ENCODE peak calls at places on chromosomes 4 and X, in four cellular contexts. L is BJ; M is NCI-H82; Y is activated naive CD4-positive, alpha-beta T cell treated with Interleukin-2 at 50 U/mL for 16 hours. J is an unnamed sample.

GRCh38 chrX:11329016-11329415 is 35.8 kb downstream of the AMELX start:
- DNase-seq in M (no peak), L (no peak), Y (no peak), J (no peak)

GRCh38 chrX:51931761-51932160 is 38.3 kb downstream of the MAGED1 start:
- DNase-seq in L (no peak), M (no peak), Y (no peak), J (no peak)

GRCh38 chrX:41332408-41332987 is 1.5 kb upstream of the DDX3X start:
- DNase-seq in Y (no peak), L (no peak), M (peak), J (no peak)

GRCh38 chrX:37320541-37321203 is 28.5 kb upstream of the PRRG1 start:
- DNase-seq in Y (no peak), M (no peak), L (no peak), J (no peak)

GRCh38 chrX:40245411-40246140 is 147.8 kb upstream of the BCOR start:
- DNase-seq in Y (no peak), M (no peak), L (no peak), J (no peak)

GRCh38 chr4:106315968-106316772 is at the start of the genes AIMP1 and TBCK:
- DNase-seq in Y (peak), M (peak), L (peak), J (peak)

GRCh38 chrX:69163936-69164741 is 1.1 kb downstream of the PJA1 start:
- DNase-seq in M (peak), L (no peak), Y (peak), J (no peak)

GRCh38 chrX:146831994-146832393 is 17.4 kb upstream of the CXorf51A start:
- DNase-seq in Y (no peak), M (no peak), L (no peak), J (no peak)

GRCh38 chr4:52103314-52103713 is 52.2 kb downstream of the SPATA18 start:
- DNase-seq in Y (no peak), L (no peak), M (peak), J (peak)

GRCh38 chr4:7519638-7520373 is 85.1 kb upstream of the PSAPL1 start:
- DNase-seq in L (no peak), Y (no peak), M (no peak), J (no peak)

GRCh38 chr4:87122252-87122651 is 98.2 kb downstream of the KLHL8 start:
- DNase-seq in Y (no peak), M (no peak), L (no peak), J (no peak)

GRCh38 chr4:186304816-186305520 is 39.0 kb downstream of the F11 start:
- DNase-seq in Y (no peak), L (no peak), M (no peak), J (no peak)

GRCh38 chr4:24988776-24989175 is 42.0 kb downstream of the LGI2 start:
- DNase-seq in L (no peak), M (peak), Y (no peak), J (no peak)

GRCh38 chr4:130187587-130187986 is 1091.6 kb downstream of the C4orf33 start:
- DNase-seq in M (no peak), L (no peak), Y (no peak), J (no peak)

GRCh38 chrX:18448416-18448815 is 23.0 kb downstream of the CDKL5 start:
- DNase-seq in Y (no peak), L (no peak), M (no peak), J (no peak)

GRCh38 chr4:48100248-48100647 is 33.8 kb downstream of the TXK start:
- DNase-seq in M (no peak), Y (no peak), L (no peak), J (no peak)

GRCh38 chr4:96993528-96993927 is 1149.7 kb downstream of the STPG2 start:
- DNase-seq in Y (no peak), M (no peak), L (no peak), J (no peak)

GRCh38 chr4:169968999-169969398 is 57.2 kb downstream of the MFAP3L start:
- DNase-seq in Y (no peak), L (peak), M (no peak), J (no peak)

GRCh38 chr4:38889143-38889542 is 21.5 kb downstream of the FAM114A1 start:
- DNase-seq in L (peak), M (no peak), Y (no peak), J (no peak)

GRCh38 chrX:99301990-99302389 is 1108.1 kb downstream of the PCDH19 start:
- DNase-seq in Y (no peak), M (peak), L (no peak), J (peak)

GRCh38 chr4:112170451-112170993 is 25.3 kb downstream of the FAM241A start:
- DNase-seq in M (no peak), L (peak), Y (peak), J (peak)

GRCh38 chr4:102501176-102501634 is at the start of gene NFKB1:
- DNase-seq in L (peak), M (peak), Y (peak), J (peak)

GRCh38 chr4:166017804-166018203 is 144.8 kb downstream of the TLL1 start:
- DNase-seq in Y (no peak), M (no peak), L (no peak), J (no peak)

GRCh38 chr4:71377561-71377960 is 38.7 kb downstream of the SLC4A4 start:
- DNase-seq in L (peak), Y (no peak), M (no peak), J (no peak)

GRCh38 chr4:3268395-3269104 is 19.6 kb downstream of the MSANTD1 start:
- DNase-seq in M (no peak), L (no peak), Y (no peak), J (no peak)

GRCh38 chrX:96650023-96650422 is 34.6 kb upstream of the DIAPH2 start:
- DNase-seq in M (no peak), Y (no peak), L (no peak), J (no peak)

GRCh38 chr4:155371432-155372043 is 5.2 kb downstream of the MAP9 start:
- DNase-seq in Y (no peak), L (no peak), M (peak), J (peak)

GRCh38 chr4:1201851-1202525 is 29.6 kb upstream of the SPON2 start:
- DNase-seq in Y (peak), L (peak), M (no peak), J (no peak)

GRCh38 chr4:20428410-20429160 is 176.9 kb downstream of the SLIT2 start:
- DNase-seq in L (no peak), Y (no peak), M (no peak), J (peak)

GRCh38 chrX:57900961-57901360 is 9.3 kb downstream of the ZXDA start:
- DNase-seq in L (no peak), Y (no peak), M (no peak), J (peak)

GRCh38 chr4:35820026-35820425 is 424.3 kb downstream of the ARAP2 start:
- DNase-seq in M (no peak), Y (no peak), L (no peak), J (no peak)

GRCh38 chr4:145840162-145840768 is 98.4 kb downstream of the ZNF827 start:
- DNase-seq in M (peak), Y (no peak), L (no peak), J (peak)

GRCh38 chr4:86961103-86961502 is 26.3 kb downstream of the AFF1 start:
- DNase-seq in L (no peak), Y (no peak), M (no peak), J (no peak)

GRCh38 chrX:9197231-9197630 is 163.3 kb upstream of the FAM9B start:
- DNase-seq in L (peak), Y (no peak), M (no peak), J (no peak)